ENCODE peak calls at places on chromosomes 13 and 19, in nine cellular contexts. P, U, N, R, H, L, C, M and K are unnamed samples.

GRCh38 chr13:100530645-100531044 is 57.9 kb downstream of the GGACT start:
- DNase-seq in M (no peak), H (no peak), U (no peak), P (no peak), N (no peak), L (no peak), C (no peak), R (peak), K (no peak)

GRCh38 chr13:22789027-22789593 is 391.7 kb upstream of the SGCG start:
- DNase-seq in U (no peak), R (peak), M (no peak), C (no peak), P (no peak), N (no peak), L (no peak), H (no peak), K (no peak)

GRCh38 chr19:51511353-51511752 is 9.8 kb upstream of the SIGLEC12 start:
- DNase-seq in N (no peak), C (no peak), U (no peak), L (no peak), P (no peak), M (peak), R (peak), H (peak), K (no peak)

GRCh38 chr13:47117268-47117667 is 220.4 kb upstream of the HTR2A start:
- DNase-seq in R (no peak), U (no peak), P (no peak), H (no peak), M (no peak), L (no peak), C (no peak), N (no peak), K (no peak)

GRCh38 chr19:29666634-29667389 is 1.6 kb downstream of the PLEKHF1 start:
- DNase-seq in L (peak), U (peak), M (no peak), P (peak), N (peak), C (peak), H (no peak), R (peak), K (no peak)

GRCh38 chr19:54209058-54209747 is 8.5 kb downstream of the RPS9 start:
- DNase-seq in C (no peak), U (no peak), R (no peak), M (no peak), P (no peak), L (peak), H (no peak), N (no peak), K (no peak)

GRCh38 chr13:54536112-54536511 is 1507.5 kb downstream of the OLFM4 start:
- DNase-seq in U (no peak), L (no peak), P (no peak), R (no peak), H (no peak), N (no peak), M (no peak), C (no peak), K (no peak)

GRCh38 chr13:36674337-36675212 is 755 bp downstream of the SERTM1 start:
- DNase-seq in U (no peak), L (no peak), M (no peak), P (no peak), C (no peak), R (no peak), N (no peak), H (no peak), K (no peak)

GRCh38 chr19:43372462-43372861 is 19.0 kb downstream of the CD177 start:
- DNase-seq in P (no peak), L (peak), N (no peak), M (no peak), C (no peak), R (no peak), U (no peak), H (no peak), K (no peak)

GRCh38 chr19:35030257-35031071 is at the start of gene SCN1B:
- DNase-seq in C (no peak), H (no peak), P (peak), L (peak), N (peak), M (no peak), R (peak), U (peak), K (peak)

GRCh38 chr13:32142956-32143375 is 111.4 kb downstream of the FRY start:
- DNase-seq in M (no peak), N (no peak), P (peak), R (peak), C (no peak), U (no peak), L (no peak), H (peak), K (no peak)

GRCh38 chr19:13031917-13032623 is 36.8 kb downstream of the NFIX start:
- DNase-seq in C (no peak), U (no peak), R (peak), P (no peak), H (no peak), L (no peak), M (no peak), N (no peak), K (no peak)

GRCh38 chr19:17405250-17406038 is at the start of gene BST2:
- DNase-seq in U (peak), N (peak), L (peak), R (peak), C (no peak), H (no peak), M (no peak), P (peak), K (peak)

GRCh38 chr13:31159306-31159705 is 2.4 kb downstream of the HSPH1 start:
- DNase-seq in N (no peak), R (no peak), M (no peak), L (no peak), C (no peak), H (no peak), P (no peak), U (no peak), K (no peak)

GRCh38 chr13:29508874-29509249 is 86.6 kb downstream of the SLC7A1 start:
- DNase-seq in P (no peak), L (peak), R (no peak), H (no peak), N (no peak), M (no peak), U (no peak), C (no peak), K (no peak)

GRCh38 chr19:37077615-37077928 is 661 bp upstream of the ZNF420 start:
- DNase-seq in L (no peak), C (no peak), H (no peak), N (no peak), M (no peak), P (no peak), U (no peak), R (peak), K (no peak)

GRCh38 chr13:40993987-40994386 is 25.1 kb downstream of the ELF1 start:
- DNase-seq in U (peak), L (no peak), P (no peak), H (no peak), C (no peak), N (peak), R (no peak), M (no peak), K (no peak)

GRCh38 chr19:32063601-32064000 is 281.8 kb upstream of the ZNF507 start:
- DNase-seq in M (no peak), U (no peak), P (no peak), R (no peak), H (no peak), L (no peak), N (no peak), C (no peak), K (no peak)

GRCh38 chr19:51800849-51801244 is 5.9 kb downstream of the FPR3 start:
- DNase-seq in H (no peak), C (no peak), M (no peak), P (no peak), L (no peak), U (no peak), N (no peak), R (no peak), K (no peak)

GRCh38 chr19:40592170-40592569 is 9.0 kb upstream of the LTBP4 start:
- DNase-seq in M (no peak), R (peak), P (peak), H (no peak), L (no peak), N (no peak), C (no peak), U (no peak), K (no peak)

GRCh38 chr13:100361504-100361903 is 227.1 kb downstream of the GGACT start:
- DNase-seq in U (no peak), C (no peak), M (no peak), H (no peak), L (no peak), P (peak), R (no peak), N (no peak), K (no peak)

GRCh38 chr19:16096281-16096855 is 15.3 kb upstream of the RAB8A start:
- DNase-seq in U (no peak), L (no peak), N (no peak), R (no peak), P (peak), H (no peak), M (no peak), C (no peak), K (no peak)

GRCh38 chr19:34926685-34927375 is at the start of gene ZNF30:
- DNase-seq in P (peak), H (peak), N (peak), M (peak), L (peak), R (peak), C (peak), U (peak), K (peak)

DNA sequence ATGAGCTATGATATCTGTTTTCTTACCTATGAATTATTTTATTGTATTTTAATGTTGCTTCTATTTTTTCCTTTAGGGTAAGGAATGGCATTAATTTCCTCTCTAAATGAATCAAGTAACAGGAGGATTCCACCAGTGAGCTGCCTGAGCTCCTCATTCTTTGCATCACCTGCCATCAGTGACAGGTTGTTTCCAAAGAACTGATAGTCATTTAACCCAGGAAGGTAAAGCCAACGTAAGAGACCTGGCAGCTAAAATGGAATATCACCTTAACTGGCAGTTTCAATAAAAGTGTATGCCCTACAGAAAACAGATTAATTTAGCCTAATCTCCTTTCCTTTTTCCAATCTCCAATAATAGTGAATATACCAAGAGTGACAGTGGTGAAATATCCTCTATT is 812.0 kb downstream of the SLITRK5 start:
- DNase-seq in R (no peak), L (no peak), M (no peak), N (no peak), P (no peak), C (no peak), U (no peak), H (no peak), K (no peak)
- TF ChIP-seq POLR2AphosphoS5 in R (no peak), L (no peak), M (no peak), N (no peak), P (no peak), C (no peak), U (no peak), H (no peak), K (no peak)

GRCh38 chr19:9586764-9587163 is 2.5 kb upstream of the ZNF121 start:
- DNase-seq in L (peak), C (peak), M (no peak), H (no peak), U (peak), P (peak), N (peak), R (peak), K (no peak)

GRCh38 chr19:9580728-9581127 is 3.6 kb downstream of the ZNF121 start:
- DNase-seq in N (no peak), U (no peak), M (no peak), L (no peak), H (no peak), P (no peak), C (no peak), R (no peak), K (no peak)

DNA sequence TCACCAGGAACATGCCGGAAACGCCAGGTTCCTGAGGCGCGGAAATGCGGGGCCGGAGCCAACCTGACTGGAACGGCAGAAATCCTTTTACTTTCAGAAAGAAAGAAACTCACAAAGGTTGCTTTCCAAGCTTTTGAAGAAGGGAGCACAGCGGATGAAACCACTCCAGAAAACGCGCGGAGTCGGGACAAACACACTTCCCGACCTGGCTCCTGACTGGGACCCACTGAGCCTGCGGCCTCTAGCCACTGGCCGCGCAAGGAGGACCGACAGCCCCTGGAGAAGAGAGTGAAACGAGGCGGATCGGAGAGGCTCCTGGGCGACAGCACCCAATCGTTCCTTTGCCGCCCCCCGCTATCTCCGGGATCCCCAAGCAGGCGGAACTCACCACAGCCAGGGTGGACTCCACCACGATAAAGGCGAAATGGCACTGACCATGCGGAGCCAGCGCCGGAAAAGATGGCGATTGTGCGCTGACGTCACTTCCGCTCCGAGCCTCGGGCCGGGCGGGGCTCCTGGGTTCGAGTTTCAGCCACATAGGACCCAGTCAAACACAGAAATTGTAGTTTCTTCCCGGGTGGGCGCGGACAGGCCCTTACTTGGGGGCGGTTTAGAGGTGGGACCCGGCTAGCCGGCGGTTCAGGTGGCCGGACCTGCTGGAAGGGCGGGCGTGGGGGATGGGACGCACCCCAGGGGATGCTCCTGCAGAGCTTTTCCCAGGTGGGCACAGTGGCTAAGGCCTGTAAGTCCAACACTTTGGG is at the start of gene ZNF121:
- DNase-seq in C (peak), L (peak), R (peak), H (peak), U (peak), N (peak), M (peak), P (peak), K (peak)
- TF ChIP-seq POLR2A in C (peak), L (no peak), R (peak), H (peak), U (peak), N (no peak), M (peak), P (peak), K (peak)

GRCh38 chr19:2469102-2469914 is 6.6 kb upstream of the GADD45B start:
- DNase-seq in H (no peak), R (no peak), P (peak), L (no peak), U (no peak), N (no peak), M (no peak), C (no peak), K (no peak)
- TF ChIP-seq POLR2AphosphoS5 in H (no peak), R (no peak), P (no peak), L (no peak), U (no peak), N (no peak), M (no peak), C (no peak), K (no peak)

DNA sequence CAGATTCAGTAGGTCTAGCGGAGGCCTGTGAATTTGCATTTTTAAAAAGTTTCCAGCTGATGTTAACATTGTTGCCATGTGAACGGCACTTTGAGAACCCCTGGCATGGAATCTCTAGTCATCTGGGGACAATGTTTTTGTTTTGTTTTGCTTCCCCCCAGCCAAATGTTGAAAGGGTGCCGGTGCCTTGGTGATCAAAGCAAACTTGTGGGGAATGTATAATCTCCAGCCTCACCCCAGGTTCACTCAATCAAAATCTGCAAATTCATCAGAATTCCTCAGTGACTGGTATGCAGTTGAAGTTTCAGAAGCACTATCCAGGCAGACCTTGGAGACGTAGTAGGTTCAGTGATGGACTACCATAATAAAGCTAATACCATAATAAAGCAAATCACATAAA is 428.7 kb downstream of the MYO16 start:
- DNase-seq in M (no peak), H (no peak), N (no peak), L (no peak), R (no peak), U (no peak), P (no peak), C (no peak), K (no peak)
- TF ChIP-seq POLR2A in M (no peak), H (no peak), N (no peak), L (no peak), R (no peak), U (no peak), P (no peak), C (no peak), K (no peak)

DNA sequence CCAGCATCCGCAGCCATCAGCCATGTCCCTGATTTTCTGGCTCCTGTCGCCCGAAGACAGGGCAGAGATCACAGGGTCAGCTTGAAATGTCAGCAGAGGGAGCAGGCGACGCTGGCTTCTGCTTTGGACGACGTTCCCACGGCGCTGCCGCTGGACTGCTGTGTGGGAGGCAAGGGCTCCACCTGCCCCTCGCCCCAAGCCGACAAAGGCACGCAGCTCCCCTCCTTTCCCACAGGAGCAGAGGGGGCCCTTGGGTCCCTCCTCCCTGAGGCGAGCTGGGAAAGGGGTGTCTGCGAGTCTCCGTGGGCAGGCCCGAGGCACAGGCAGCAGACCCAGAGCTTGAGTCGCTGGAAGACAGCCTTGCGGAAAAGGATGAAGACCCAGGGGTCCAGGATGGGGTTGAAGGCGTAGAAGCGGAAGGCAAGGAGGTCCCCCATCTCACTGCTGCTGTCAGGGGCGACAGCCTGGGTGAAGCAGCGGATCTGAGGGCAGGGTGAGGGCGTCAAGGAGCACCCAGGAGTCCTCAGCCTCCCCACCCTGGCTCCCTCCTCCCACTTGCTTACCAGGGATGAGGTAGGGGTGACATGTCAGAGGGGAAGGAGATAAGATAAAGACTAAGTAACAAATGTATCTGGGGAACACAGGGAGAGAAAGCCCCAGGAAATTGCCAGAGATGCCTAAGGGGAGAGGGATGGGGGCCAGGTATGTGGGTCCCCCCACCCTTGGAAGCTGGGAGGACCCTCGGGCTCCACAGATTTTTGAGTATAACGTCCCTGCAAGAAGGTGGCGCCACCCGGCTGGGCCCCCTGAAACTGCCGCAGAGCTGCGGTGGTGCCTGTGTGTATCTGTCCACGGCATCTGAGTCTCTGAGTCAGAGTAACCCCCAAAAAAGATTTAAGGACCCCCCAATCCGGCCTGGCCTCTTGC is 3.4 kb downstream of the PTGIR start:
- DNase-seq in N (no peak), C (no peak), M (no peak), U (no peak), H (no peak), L (no peak), P (no peak), R (no peak), K (no peak)
- TF ChIP-seq POLR2AphosphoS5 in N (no peak), C (no peak), M (no peak), U (no peak), H (no peak), L (peak), P (no peak), R (no peak), K (no peak)

DNA sequence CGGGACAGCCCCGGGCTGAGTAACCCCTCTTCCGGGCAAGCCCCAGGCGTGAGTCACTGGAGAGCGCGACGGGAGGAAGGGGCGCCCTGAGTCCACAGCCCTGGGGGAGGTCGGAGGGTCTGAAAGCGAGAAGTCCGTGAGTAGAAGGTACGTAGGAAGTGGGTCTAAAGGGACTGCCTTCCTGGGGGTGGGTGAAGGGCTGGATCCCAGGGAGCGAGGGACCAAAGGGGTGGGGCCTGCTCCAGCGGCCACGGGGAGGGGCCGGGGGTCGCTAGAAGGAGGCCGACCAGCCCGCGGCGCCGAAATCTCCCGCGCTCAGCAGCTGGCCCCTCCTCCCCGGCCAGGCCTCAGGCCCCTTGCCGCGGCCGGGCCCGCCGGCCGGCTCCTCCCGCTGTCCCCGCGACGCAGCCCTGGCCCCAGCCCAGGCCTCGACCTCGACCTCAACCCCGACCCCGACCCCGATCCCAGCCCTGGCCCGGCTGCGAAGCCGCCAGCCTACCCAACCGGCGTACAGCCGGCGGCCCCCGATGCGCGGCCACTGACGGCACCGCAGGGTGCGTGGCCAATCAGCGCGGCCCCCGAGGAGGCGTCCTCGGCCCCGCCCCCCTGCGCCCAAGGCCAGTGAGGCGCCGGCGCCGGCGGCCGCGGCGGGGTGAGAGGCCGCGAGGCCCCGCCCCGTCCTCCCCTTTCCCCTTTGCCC is 22.5 kb downstream of the IPO5 start:
- DNase-seq in U (peak), R (peak), L (peak), H (peak), P (peak), M (peak), N (peak), C (peak), K (peak)
- TF ChIP-seq POLR2A in U (peak), R (peak), L (no peak), H (peak), P (peak), M (peak), N (no peak), C (peak), K (peak)

DNA sequence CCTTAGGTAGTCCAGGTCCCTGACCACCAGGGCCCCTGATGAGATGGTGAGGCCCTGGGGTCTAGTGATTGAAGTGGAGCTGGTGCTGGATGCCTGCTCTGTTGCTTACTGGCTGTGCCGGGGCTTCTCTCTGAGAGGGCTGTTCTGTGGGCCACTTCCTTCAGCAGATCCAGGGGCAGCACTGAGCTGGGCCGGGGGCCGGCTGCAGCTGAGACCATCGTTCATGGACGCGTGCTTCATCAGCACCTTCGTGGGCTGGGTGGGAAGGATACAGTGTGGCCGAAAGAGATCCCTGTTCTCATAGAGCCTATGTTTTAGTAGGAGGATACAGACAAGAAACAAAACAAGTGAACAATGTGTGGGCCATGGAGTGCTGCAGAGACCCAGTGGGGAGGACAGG is 33.2 kb upstream of the TEX29 start:
- DNase-seq in C (no peak), U (no peak), H (no peak), N (no peak), R (no peak), P (no peak), M (no peak), L (no peak), K (no peak)
- TF ChIP-seq POLR2AphosphoS5 in C (no peak), U (no peak), H (no peak), N (no peak), R (no peak), P (no peak), M (no peak), L (no peak), K (no peak)